ENCODE peak calls at places on chromosomes 6 and 20, in eight cellular contexts. R is A549, N is substantia nigra, X is psoas muscle, W is heart right ventricle, I is activated T-cell treated with anti-CD3 and anti-CD28 coated beads for 1 hour, D is nephron progenitor cell, V is Daoy. Y is an unnamed sample.

GRCh38 chr20:30489604-30490003 is 767.9 kb upstream of the DEFB115 start:
- DNase-seq in R (no peak), N (no peak), X (no peak), W (no peak), I (no peak), D (no peak), V (no peak), Y (no peak)

GRCh38 chr6:167671977-167672687 is 154.6 kb upstream of the AFDN start:
- DNase-seq in R (no peak), N (no peak), X (no peak), W (no peak), I (no peak), D (no peak), V (no peak), Y (no peak)

GRCh38 chr6:29552512-29553051 is 7.0 kb downstream of the UBD start:
- DNase-seq in R (peak), N (no peak), X (no peak), W (no peak), I (no peak), D (no peak), V (peak), Y (no peak)

GRCh38 chr6:68634503-68635411 is at the start of gene ADGRB3:
- DNase-seq in R (peak), N (peak), X (peak), W (peak), I (no peak), D (peak), V (peak), Y (peak)

GRCh38 chr6:15508363-15509330 is 154.2 kb downstream of the DTNBP1 start:
- DNase-seq in R (no peak), N (no peak), X (no peak), W (no peak), I (no peak), D (no peak), V (no peak), Y (no peak)

GRCh38 chr20:38926934-38927616 is 858 bp downstream of the FAM83D start:
- DNase-seq in R (peak), N (no peak), X (no peak), W (no peak), I (no peak), D (no peak), V (peak), Y (no peak)

GRCh38 chr6:14046476-14047068 is 71.0 kb upstream of the CD83 start:
- DNase-seq in R (peak), N (no peak), X (no peak), W (no peak), I (peak), D (peak), V (peak), Y (no peak)

GRCh38 chr6:135141728-135142127 is 39.4 kb upstream of the MYB start:
- DNase-seq in R (no peak), N (no peak), X (no peak), W (no peak), I (no peak), D (no peak), V (no peak), Y (no peak)

GRCh38 chr6:127937102-127937501 is 36.2 kb upstream of the THEMIS start:
- DNase-seq in R (no peak), N (no peak), X (no peak), W (no peak), I (no peak), D (no peak), V (no peak), Y (no peak)

GRCh38 chr6:148440877-148441453 is 98.3 kb downstream of the SASH1 start:
- DNase-seq in R (peak), N (no peak), X (peak), W (peak), I (no peak), D (peak), V (peak), Y (no peak)

GRCh38 chr6:54891536-54891935 is 45.0 kb downstream of the FAM83B start:
- DNase-seq in R (no peak), N (no peak), X (no peak), W (no peak), I (no peak), D (no peak), V (no peak), Y (no peak)

GRCh38 chr20:4026093-4026601 is 10.8 kb upstream of the RNF24 start:
- DNase-seq in R (no peak), N (no peak), X (no peak), W (no peak), I (no peak), D (no peak), V (peak), Y (no peak)

GRCh38 chr20:53428997-53429396 is 164.6 kb downstream of the ZNF217 start:
- DNase-seq in R (no peak), N (no peak), X (no peak), W (no peak), I (no peak), D (no peak), V (no peak), Y (no peak)

GRCh38 chr20:40646321-40647212 is 42.5 kb downstream of the MAFB start:
- DNase-seq in R (no peak), N (no peak), X (no peak), W (no peak), I (no peak), D (no peak), V (peak), Y (no peak)

GRCh38 chr6:35267897-35268296 is 8.4 kb downstream of the ZNF76 start:
- DNase-seq in R (no peak), N (no peak), X (no peak), W (no peak), I (no peak), D (no peak), V (no peak), Y (no peak)

GRCh38 chr6:91575032-91575431 is 988.2 kb upstream of the MAP3K7 start:
- DNase-seq in R (no peak), N (no peak), X (no peak), W (no peak), I (no peak), D (no peak), V (no peak), Y (no peak)

GRCh38 chr20:21564127-21564773 is 50.4 kb upstream of the NKX2-2 start:
- DNase-seq in R (no peak), N (peak), X (no peak), W (no peak), I (no peak), D (no peak), V (no peak), Y (no peak)

GRCh38 chr6:109363753-109364152 is 18.5 kb downstream of the CD164 start:
- DNase-seq in R (no peak), N (no peak), X (no peak), W (no peak), I (no peak), D (no peak), V (no peak), Y (no peak)

GRCh38 chr20:52295556-52295955 is 104.0 kb upstream of the ZFP64 start:
- DNase-seq in R (no peak), N (no peak), X (no peak), W (no peak), I (no peak), D (no peak), V (no peak), Y (no peak)

GRCh38 chr6:122372647-122373046 is 26.8 kb upstream of the HSF2 start:
- DNase-seq in R (no peak), N (no peak), X (no peak), W (no peak), I (no peak), D (no peak), V (no peak), Y (no peak)

GRCh38 chr6:12164508-12164770 is 125.7 kb upstream of the EDN1 start:
- DNase-seq in R (no peak), N (no peak), X (no peak), W (no peak), I (no peak), D (no peak), V (no peak), Y (no peak)

GRCh38 chr6:112396221-112396620 is 49.1 kb downstream of the RFPL4B start:
- DNase-seq in R (no peak), N (no peak), X (no peak), W (no peak), I (no peak), D (no peak), V (no peak), Y (no peak)

GRCh38 chr6:6984585-6985366 is 123.0 kb upstream of the RREB1 start:
- DNase-seq in R (no peak), N (peak), X (no peak), W (no peak), I (no peak), D (no peak), V (no peak), Y (no peak)

GRCh38 chr20:24828992-24829648 is 119.9 kb upstream of the CST7 start:
- DNase-seq in R (no peak), N (no peak), X (no peak), W (no peak), I (no peak), D (no peak), V (no peak), Y (no peak)

GRCh38 chr20:51238675-51239305 is 215.9 kb upstream of the KCNG1 start:
- DNase-seq in R (no peak), N (no peak), X (no peak), W (no peak), I (no peak), D (no peak), V (no peak), Y (no peak)

GRCh38 chr6:139531148-139531547 is 156.7 kb upstream of the CITED2 start:
- DNase-seq in R (no peak), N (no peak), X (no peak), W (no peak), I (no peak), D (no peak), V (peak), Y (no peak)

GRCh38 chr6:135382182-135382628 is 115.3 kb downstream of the AHI1 start:
- DNase-seq in R (no peak), N (no peak), X (no peak), W (no peak), I (no peak), D (no peak), V (no peak), Y (no peak)

GRCh38 chr6:7727150-7727950 is 1.5 kb downstream of the BMP6 start:
- DNase-seq in R (peak), N (no peak), X (no peak), W (peak), I (no peak), D (peak), V (peak), Y (peak)